ENCODE peak calls at places on chromosomes 4 and X, in seven cellular contexts. V, T, D, Y, C, A and L are unnamed samples.

GRCh38 chr4:114146947-114147618 is 167.6 kb upstream of the ARSJ start:
- DNase-seq in D (no peak), C (no peak), A (no peak), T (no peak), Y (no peak), V (no peak), L (no peak)

GRCh38 chr4:19309365-19309764 is 942.3 kb upstream of the SLIT2 start:
- DNase-seq in Y (no peak), T (no peak), A (no peak), V (no peak), C (no peak), D (no peak), L (no peak)

GRCh38 chrX:16665089-16665488 is 15.1 kb downstream of the S100G start:
- DNase-seq in D (no peak), T (no peak), V (no peak), Y (no peak), C (no peak), A (no peak), L (no peak)

GRCh38 chr4:77308843-77309242 is 151.8 kb downstream of the CCNG2 start:
- DNase-seq in T (no peak), C (no peak), A (peak; percentile 47), D (peak; percentile 19), Y (no peak), V (no peak), L (no peak)

GRCh38 chr4:175539498-175539897 is 272.6 kb downstream of the GPM6A start:
- DNase-seq in T (no peak), A (no peak), C (no peak), V (no peak), Y (no peak), D (no peak), L (no peak)

GRCh38 chr4:40311811-40312346 is 23.3 kb upstream of the CHRNA9 start:
- DNase-seq in V (no peak), C (no peak), T (no peak), D (no peak), Y (peak; percentile 48), A (peak; percentile 85), L (no peak)

GRCh38 chrX:120556251-120556650 is 4.5 kb downstream of the CUL4B start:
- DNase-seq in V (no peak), D (no peak), Y (no peak), A (no peak), T (no peak), C (no peak), L (no peak)

GRCh38 chr4:41160856-41161255 is 53.5 kb downstream of the APBB2 start:
- DNase-seq in T (no peak), A (no peak), Y (no peak), D (no peak), C (no peak), V (no peak), L (no peak)

GRCh38 chrX:55867254-55867653 is 149.7 kb downstream of the RRAGB start:
- DNase-seq in T (no peak), Y (no peak), A (no peak), C (no peak), V (no peak), D (no peak), L (no peak)

GRCh38 chr4:16804581-16804980 is 93.9 kb downstream of the LDB2 start:
- DNase-seq in Y (no peak), T (no peak), D (no peak), C (no peak), V (no peak), A (no peak), L (no peak)

GRCh38 chr4:117400039-117400835 is 314.9 kb upstream of the TRAM1L1 start:
- DNase-seq in A (no peak), Y (no peak), D (no peak), C (no peak), T (no peak), V (no peak), L (no peak)

GRCh38 chr4:73012673-73013072 is 56.8 kb downstream of the COX18 start:
- DNase-seq in A (no peak), T (no peak), Y (no peak), C (no peak), V (no peak), D (no peak), L (no peak)

GRCh38 chr4:118180776-118181175 is 146.5 kb downstream of the NDST3 start:
- DNase-seq in T (no peak), A (no peak), C (no peak), Y (no peak), V (no peak), D (no peak), L (no peak)

GRCh38 chrX:44536198-44536597 is 6.5 kb downstream of the FUNDC1 start:
- DNase-seq in D (no peak), T (no peak), A (no peak), Y (no peak), V (no peak), C (no peak), L (no peak)

GRCh38 chr4:182222766-182223165 is 20.4 kb upstream of the TENM3 start:
- DNase-seq in T (no peak), C (no peak), Y (no peak), D (no peak), A (no peak), V (no peak), L (no peak)

GRCh38 chr4:185896832-185897475 is 85.0 kb upstream of the SORBS2 start:
- DNase-seq in V (no peak), Y (no peak), D (no peak), T (no peak), C (peak; percentile 52), A (no peak), L (no peak)

GRCh38 chr4:1368421-1369090 is 21.5 kb downstream of the UVSSA start:
- DNase-seq in C (peak; percentile 28), T (no peak), V (peak; percentile 45), Y (no peak), D (no peak), A (no peak), L (peak; percentile 60)

GRCh38 chr4:74632634-74633033 is 161.7 kb downstream of the BTC start:
- DNase-seq in D (peak; percentile 37), A (no peak), T (no peak), V (no peak), Y (peak; percentile 66), C (peak; percentile 64), L (no peak)

GRCh38 chr4:81915430-81915829 is 443.7 kb upstream of the RASGEF1B start:
- DNase-seq in D (no peak), V (no peak), Y (no peak), C (no peak), T (no peak), A (no peak), L (no peak)

GRCh38 chrX:153836921-153837320 is 6.6 kb upstream of the PDZD4 start:
- DNase-seq in Y (no peak), D (no peak), C (no peak), T (no peak), V (no peak), A (no peak), L (no peak)

GRCh38 chr4:139749313-139749712 is 83.7 kb downstream of the MGST2 start:
- DNase-seq in D (no peak), C (no peak), Y (no peak), V (no peak), A (no peak), T (no peak), L (no peak)

GRCh38 chrX:109839694-109840358 is 106.8 kb upstream of the ACSL4 start:
- DNase-seq in Y (no peak), C (peak; percentile 36), V (no peak), T (no peak), A (peak; percentile 57), D (peak; percentile 11), L (peak; percentile 58)

GRCh38 chr4:67234296-67234695 is 311.0 kb downstream of the CENPC start:
- DNase-seq in C (no peak), V (no peak), A (no peak), T (no peak), D (no peak), Y (no peak), L (no peak)

GRCh38 chrX:130079824-130080406 is 30.4 kb downstream of the ELF4 start:
- DNase-seq in T (peak; percentile 18), V (no peak), D (peak; percentile 65), Y (peak; percentile 67), A (peak; percentile 46), C (no peak), L (no peak)

GRCh38 chr4:173167793-173168395 is 717 bp upstream of the GALNT7 start:
- DNase-seq in C (peak; percentile 50), D (peak; percentile 74), T (peak; percentile 33), A (peak; percentile 48), Y (peak; percentile 48), V (no peak), L (peak; percentile 72)

GRCh38 chr4:11497972-11498371 is 69.3 kb upstream of the HS3ST1 start:
- DNase-seq in T (no peak), C (no peak), A (no peak), V (no peak), Y (no peak), D (no peak), L (no peak)
- TF ChIP-seq CTCF in T (no peak), C (no peak), A (no peak), V (no peak), Y (no peak), D (no peak), L (no peak)

DNA sequence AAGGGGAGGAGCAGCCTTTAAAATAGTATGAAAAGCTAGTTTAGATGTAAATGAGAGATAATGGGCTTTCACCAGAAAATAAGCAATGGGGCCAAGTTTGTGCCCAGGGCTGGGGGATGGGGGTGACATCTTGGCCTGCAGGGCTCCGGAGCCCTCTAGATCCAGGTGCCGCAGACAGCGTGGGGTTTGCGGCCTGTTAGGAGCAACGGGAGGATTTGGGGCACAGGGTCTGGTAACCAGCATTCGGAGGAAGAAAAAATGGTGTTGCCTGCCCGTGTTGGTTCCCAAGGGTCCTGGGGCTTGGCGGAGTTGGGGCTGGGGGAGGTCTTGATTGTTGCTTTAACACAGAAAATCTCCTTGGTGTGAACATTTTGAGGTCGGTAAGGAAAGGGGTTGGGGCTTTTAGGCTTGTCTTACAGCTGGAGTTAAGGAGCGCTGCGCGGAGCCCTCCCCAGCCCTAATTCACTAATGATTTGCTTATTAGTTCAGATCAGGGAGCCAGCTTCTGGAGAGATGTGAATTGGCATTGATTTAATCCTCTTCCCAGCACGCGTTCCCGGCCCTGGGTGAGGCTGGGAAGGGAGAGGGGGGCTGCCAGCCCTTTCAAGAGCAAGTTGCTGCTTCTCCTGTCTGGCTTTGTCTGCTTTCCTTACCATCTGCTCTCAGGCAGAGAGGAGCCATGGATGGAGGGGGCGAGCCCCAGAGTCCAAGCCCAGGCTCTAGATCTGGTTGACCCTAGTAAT is 443.4 kb downstream of the BCOR start:
- DNase-seq in Y (no peak), T (no peak), V (no peak), A (no peak), D (no peak), C (no peak), L (no peak)
- H3K27ac ChIP-seq in Y (no peak overlapping the region), T (no peak overlapping the region), V (no peak overlapping the region), A (no peak overlapping the region), D (no peak overlapping the region), C (no peak overlapping the region), L (no peak overlapping the region)

DNA sequence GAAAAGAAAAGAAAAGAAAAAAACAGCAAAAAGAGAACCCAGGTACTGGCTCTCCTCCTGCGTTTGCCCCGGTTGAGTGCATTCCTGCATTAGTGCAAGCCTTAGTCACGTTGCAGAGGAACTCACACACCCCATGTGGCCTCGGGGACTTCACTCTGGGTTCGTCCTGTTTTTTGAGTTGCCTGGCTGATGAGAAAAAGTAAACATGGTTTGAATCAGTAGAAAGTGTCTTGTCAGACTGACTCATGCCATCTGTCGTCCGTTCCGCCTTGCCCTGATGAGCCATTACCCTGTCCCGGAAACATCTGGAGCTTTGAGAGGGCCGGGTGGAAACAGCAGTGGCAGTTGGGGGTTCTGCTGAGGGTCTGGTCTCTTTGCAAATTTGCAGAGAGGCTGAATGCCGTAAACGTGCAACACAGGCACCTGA is 16.3 kb downstream of the CD99 start:
- DNase-seq in Y (peak; percentile 28), V (peak; percentile 67), A (no peak), C (peak; percentile 61), D (peak; percentile 75), T (peak; percentile 34), L (no peak)
- TF ChIP-seq CTCF in Y (no peak), V (no peak), A (no peak), C (no peak), D (no peak), T (no peak), L (no peak)

GRCh38 chr4:57102050-57102564 is 8.1 kb downstream of the IGFBP7 start:
- DNase-seq in D (peak; percentile 52), T (peak; percentile 45), V (no peak), C (no peak), Y (no peak), A (no peak), L (no peak)
- H3K27ac ChIP-seq in D (no peak overlapping the region), T (peak overlapping the region; percentile 98), V (peak overlapping the region; percentile 43), C (peak overlapping the region; percentile 20), Y (no peak overlapping the region), A (no peak overlapping the region), L (peak overlapping the region; percentile 52)